ENCODE peak calls at places on chromosome 14, in four cellular contexts. One of them, this sample, is unnamed.

GRCh38 chr14:67996235-67996634 is 176.7 kb downstream of the RAD51B start:
- DNase-seq in A549: no peak
- DNase-seq in Karpas-422: no peak
- DNase-seq in fibroblast of mammary gland: no peak
- DNase-seq in this sample: no peak

GRCh38 chr14:41055589-41055988 is 551.1 kb upstream of the LRFN5 start:
- DNase-seq in A549: no peak
- DNase-seq in Karpas-422: no peak
- DNase-seq in fibroblast of mammary gland: no peak
- DNase-seq in this sample: no peak

GRCh38 chr14:63275611-63276010 is 43.1 kb downstream of the GPHB5 start:
- DNase-seq in A549: no peak
- DNase-seq in Karpas-422: no peak
- DNase-seq in fibroblast of mammary gland: no peak
- DNase-seq in this sample: no peak

GRCh38 chr14:56046999-56047398 is 71.2 kb upstream of the PELI2 start:
- DNase-seq in A549: no peak
- DNase-seq in Karpas-422: no peak
- DNase-seq in fibroblast of mammary gland: no peak
- DNase-seq in this sample: no peak

GRCh38 chr14:68379510-68380303 is 413.2 kb downstream of the ZFP36L1 start:
- DNase-seq in A549: no peak
- DNase-seq in Karpas-422: no peak
- DNase-seq in fibroblast of mammary gland: no peak
- DNase-seq in this sample: no peak

GRCh38 chr14:68232643-68233055 is 413.1 kb downstream of the RAD51B start:
- DNase-seq in A549: peak
- DNase-seq in Karpas-422: no peak
- DNase-seq in fibroblast of mammary gland: peak
- DNase-seq in this sample: no peak

GRCh38 chr14:71716371-71716770 is 215.9 kb upstream of the RGS6 start:
- DNase-seq in A549: no peak
- DNase-seq in Karpas-422: no peak
- DNase-seq in fibroblast of mammary gland: peak
- DNase-seq in this sample: no peak

GRCh38 chr14:94887591-94887990 is 117.7 kb upstream of the GSC start:
- DNase-seq in A549: no peak
- DNase-seq in Karpas-422: no peak
- DNase-seq in fibroblast of mammary gland: no peak
- DNase-seq in this sample: no peak

GRCh38 chr14:76499399-76499798 is 123.5 kb downstream of the ESRRB start:
- DNase-seq in A549: no peak
- DNase-seq in Karpas-422: no peak
- DNase-seq in fibroblast of mammary gland: no peak
- DNase-seq in this sample: no peak

GRCh38 chr14:103699261-103699661 is 16.0 kb downstream of the XRCC3 start:
- DNase-seq in A549: no peak
- DNase-seq in Karpas-422: no peak
- DNase-seq in fibroblast of mammary gland: no peak
- DNase-seq in this sample: no peak

GRCh38 chr14:100159107-100159864 is at the start of gene DEGS2:
- DNase-seq in A549: peak
- DNase-seq in Karpas-422: no peak
- DNase-seq in fibroblast of mammary gland: no peak
- DNase-seq in this sample: no peak

GRCh38 chr14:23095196-23096108 is at the start of gene C14orf119:
- DNase-seq in A549: peak
- DNase-seq in Karpas-422: peak
- DNase-seq in fibroblast of mammary gland: peak
- DNase-seq in this sample: peak

GRCh38 chr14:75985618-75986438 is at the start of gene IFT43:
- DNase-seq in A549: peak
- DNase-seq in Karpas-422: peak
- DNase-seq in fibroblast of mammary gland: peak
- DNase-seq in this sample: no peak

GRCh38 chr14:58864751-58865519 is 227.2 kb downstream of the DACT1 start:
- DNase-seq in A549: no peak
- DNase-seq in Karpas-422: no peak
- DNase-seq in fibroblast of mammary gland: peak
- DNase-seq in this sample: no peak

GRCh38 chr14:23575086-23575485 is 3.5 kb downstream of the JPH4 start:
- DNase-seq in A549: no peak
- DNase-seq in Karpas-422: no peak
- DNase-seq in fibroblast of mammary gland: no peak
- DNase-seq in this sample: no peak

GRCh38 chr14:42174357-42174756 is 567.7 kb downstream of the LRFN5 start:
- DNase-seq in A549: no peak
- DNase-seq in Karpas-422: no peak
- DNase-seq in fibroblast of mammary gland: no peak
- DNase-seq in this sample: no peak

GRCh38 chr14:58699656-58700055 is 61.9 kb downstream of the DACT1 start:
- DNase-seq in A549: no peak
- DNase-seq in Karpas-422: no peak
- DNase-seq in fibroblast of mammary gland: no peak
- DNase-seq in this sample: peak

GRCh38 chr14:60485600-60486251 is at the start of gene C14orf39:
- DNase-seq in A549: no peak
- DNase-seq in Karpas-422: no peak
- DNase-seq in fibroblast of mammary gland: no peak
- DNase-seq in this sample: no peak
- H3K4me3 ChIP-seq in A549: no peak
- H3K4me3 ChIP-seq in Karpas-422: no peak
- H3K4me3 ChIP-seq in fibroblast of mammary gland: no peak
- H3K4me3 ChIP-seq in this sample: no peak

DNA sequence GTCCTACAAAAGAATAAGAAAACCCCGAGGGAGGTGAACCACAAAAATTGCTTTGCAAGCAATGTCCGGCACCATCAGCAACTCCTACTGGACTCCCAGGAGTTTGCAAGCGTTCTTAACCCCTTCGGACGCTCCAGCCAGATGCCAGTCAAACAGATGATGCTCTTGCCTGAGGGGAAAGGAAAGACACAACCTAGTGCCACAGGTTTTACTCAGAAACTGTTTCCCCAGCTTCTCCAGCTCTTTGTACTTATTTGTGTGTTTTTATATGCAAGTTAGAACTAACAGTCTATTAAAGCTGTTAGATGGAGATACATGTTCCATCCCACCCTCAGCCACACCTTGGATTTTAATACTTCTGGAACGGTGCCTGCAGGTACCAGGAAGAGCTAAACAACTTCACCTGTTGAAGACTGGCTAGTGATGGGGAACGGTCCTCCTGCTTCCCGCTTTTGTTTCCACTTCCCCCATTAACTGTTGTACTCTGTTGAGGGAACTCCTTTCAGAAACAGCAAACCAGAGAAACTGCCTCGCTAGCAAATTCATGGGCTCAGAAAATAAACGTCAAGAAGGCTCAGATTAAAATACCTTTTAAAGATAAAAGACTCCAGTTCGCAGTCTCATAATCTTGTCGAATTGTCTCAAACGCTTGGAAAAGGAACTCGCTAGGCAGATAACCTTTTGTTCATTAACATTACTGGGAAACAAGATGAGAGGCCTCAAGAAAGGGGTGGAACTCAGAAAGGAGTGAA is 1.1 kb upstream of the FERMT2 start:
- DNase-seq in A549: peak
- DNase-seq in Karpas-422: no peak
- DNase-seq in fibroblast of mammary gland: peak
- DNase-seq in this sample: no peak
- H3K4me3 ChIP-seq in A549: peak
- H3K4me3 ChIP-seq in Karpas-422: no peak
- H3K4me3 ChIP-seq in fibroblast of mammary gland: peak
- H3K4me3 ChIP-seq in this sample: peak

GRCh38 chr14:50044040-50044651 is 72.2 kb downstream of the VCPKMT start:
- DNase-seq in A549: no peak
- DNase-seq in Karpas-422: no peak
- DNase-seq in fibroblast of mammary gland: no peak
- DNase-seq in this sample: no peak
- H3K4me3 ChIP-seq in A549: no peak
- H3K4me3 ChIP-seq in Karpas-422: no peak
- H3K4me3 ChIP-seq in fibroblast of mammary gland: no peak
- H3K4me3 ChIP-seq in this sample: no peak

DNA sequence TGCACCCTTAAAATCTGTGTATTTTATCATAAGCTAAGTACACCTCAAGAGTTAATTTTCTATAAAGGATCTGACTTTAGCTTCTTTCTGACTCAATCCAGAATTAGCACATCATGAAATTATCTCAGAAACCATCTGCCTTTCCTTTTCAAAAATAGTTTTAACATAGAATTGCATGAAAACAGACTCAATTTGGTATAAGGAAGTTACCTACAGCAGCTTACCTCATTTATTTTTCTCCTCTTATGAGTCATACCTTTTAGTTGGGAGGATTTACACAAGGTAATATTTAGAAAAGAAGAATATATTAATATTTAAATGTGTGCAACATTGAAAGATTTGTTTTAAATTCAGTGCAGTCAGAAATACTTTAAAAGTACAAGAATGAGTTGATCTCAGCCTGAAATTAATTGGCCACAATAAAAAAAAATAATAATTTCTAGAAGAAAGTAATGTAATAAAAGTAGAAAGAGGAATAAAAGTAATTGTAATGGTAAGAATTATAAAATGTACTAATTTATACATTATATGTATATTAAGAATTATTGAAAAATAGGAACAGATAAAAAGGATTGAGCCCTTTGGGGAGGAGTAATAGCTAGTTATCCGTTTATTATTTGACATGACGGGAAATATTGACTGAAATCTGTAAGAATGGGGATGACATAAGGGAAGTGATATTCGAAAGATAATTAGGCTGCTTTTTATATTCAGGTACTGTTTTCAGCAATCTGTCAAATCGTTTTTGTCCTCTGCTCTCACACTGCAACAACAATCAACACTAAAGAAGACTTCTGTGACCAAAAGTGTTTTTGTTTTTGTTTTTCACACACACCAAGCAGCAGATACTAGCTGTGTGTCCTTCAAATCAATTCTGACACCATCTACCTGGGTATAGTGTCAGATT is 20.5 kb downstream of the ADAM21 start:
- DNase-seq in A549: no peak
- DNase-seq in Karpas-422: no peak
- DNase-seq in fibroblast of mammary gland: no peak
- DNase-seq in this sample: no peak
- H3K4me3 ChIP-seq in A549: no peak
- H3K4me3 ChIP-seq in Karpas-422: no peak
- H3K4me3 ChIP-seq in fibroblast of mammary gland: no peak
- H3K4me3 ChIP-seq in this sample: no peak

GRCh38 chr14:105700622-105701288 is 174.4 kb downstream of the TMEM121 start:
- DNase-seq in A549: no peak
- DNase-seq in Karpas-422: peak
- DNase-seq in fibroblast of mammary gland: no peak
- DNase-seq in this sample: no peak
- H3K4me3 ChIP-seq in A549: no peak
- H3K4me3 ChIP-seq in Karpas-422: peak
- H3K4me3 ChIP-seq in fibroblast of mammary gland: no peak
- H3K4me3 ChIP-seq in this sample: no peak

DNA sequence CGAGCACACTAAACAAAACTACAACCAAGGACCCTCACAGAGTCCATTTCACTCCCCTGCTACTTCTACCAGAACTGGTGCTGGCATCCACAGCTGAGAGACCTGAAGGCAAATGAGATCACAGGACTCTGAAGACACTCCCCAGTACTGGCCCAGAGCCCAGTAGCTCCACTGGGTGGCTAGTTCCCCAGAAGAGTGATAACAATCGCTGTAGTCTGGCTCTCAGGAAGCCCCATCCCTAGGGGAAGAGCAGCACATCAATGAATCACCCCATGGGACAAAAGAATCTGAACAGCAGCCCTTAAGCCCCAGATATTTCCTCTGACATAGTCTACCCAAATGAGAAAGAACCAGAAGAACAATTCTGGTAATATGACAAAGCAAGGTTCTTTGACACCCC is 190.7 kb upstream of the BMP4 start:
- DNase-seq in A549: peak
- DNase-seq in Karpas-422: no peak
- DNase-seq in fibroblast of mammary gland: peak
- DNase-seq in this sample: no peak
- H3K4me3 ChIP-seq in A549: no peak
- H3K4me3 ChIP-seq in Karpas-422: no peak
- H3K4me3 ChIP-seq in fibroblast of mammary gland: no peak
- H3K4me3 ChIP-seq in this sample: no peak

This sample was measured in SK-N-MC.